ENCODE peak calls at places on chromosomes 13 and 19, in six cellular contexts. S is astrocyte, U is ascending aorta, P is astrocyte of the spinal cord, T is esophagus squamous epithelium, X is aorta. B is an unnamed sample.

GRCh38 chr19:18603958-18604819 is 2.4 kb downstream of the CRLF1 start:
- DNase-seq in S (no peak), U (no peak), P (no peak), T (no peak), X (no peak), B (no peak)

GRCh38 chr13:109180905-109181425 is 551.6 kb downstream of the MYO16 start:
- DNase-seq in S (peak), U (no peak), P (peak), T (no peak), X (no peak), B (no peak)

GRCh38 chr19:41887711-41888382 is 4.9 kb downstream of the ARHGEF1 start:
- DNase-seq in S (peak), U (no peak), P (peak), T (no peak), X (no peak), B (no peak)

GRCh38 chr13:79663420-79663819 is 182.5 kb downstream of the NDFIP2 start:
- DNase-seq in S (no peak), U (no peak), P (no peak), T (no peak), X (no peak), B (no peak)

GRCh38 chr13:39685652-39686051 is 30.2 kb downstream of the COG6 start:
- DNase-seq in S (no peak), U (no peak), P (no peak), T (no peak), X (no peak), B (no peak)

GRCh38 chr19:510606-511100 is 3.4 kb downstream of the TPGS1 start:
- DNase-seq in S (peak), U (no peak), P (peak), T (peak), X (peak), B (no peak)

GRCh38 chr13:41403983-41404382 is 53.4 kb upstream of the RGCC start:
- DNase-seq in S (no peak), U (no peak), P (no peak), T (no peak), X (no peak), B (no peak)

GRCh38 chr13:30107536-30108136 is 199.7 kb downstream of the KATNAL1 start:
- DNase-seq in S (no peak), U (no peak), P (no peak), T (no peak), X (peak), B (no peak)

GRCh38 chr13:61146158-61146557 is 269.5 kb downstream of the PCDH20 start:
- DNase-seq in S (no peak), U (no peak), P (no peak), T (no peak), X (no peak), B (no peak)

GRCh38 chr19:50444059-50444458 is 11.4 kb downstream of the MYBPC2 start:
- DNase-seq in S (no peak), U (no peak), P (no peak), T (no peak), X (no peak), B (no peak)

GRCh38 chr19:3586124-3586626 is 897 bp downstream of the GIPC3 start:
- DNase-seq in S (no peak), U (no peak), P (no peak), T (no peak), X (no peak), B (no peak)

GRCh38 chr13:72399351-72399750 is 328.1 kb downstream of the MZT1 start:
- DNase-seq in S (no peak), U (no peak), P (no peak), T (no peak), X (no peak), B (no peak)

GRCh38 chr19:56170261-56170660 is 5.5 kb upstream of the GALP start:
- DNase-seq in S (peak), U (no peak), P (peak), T (no peak), X (no peak), B (no peak)

GRCh38 chr19:29086182-29086581 is 126.8 kb downstream of the UQCRFS1 start:
- DNase-seq in S (no peak), U (no peak), P (no peak), T (no peak), X (no peak), B (no peak)

GRCh38 chr13:48578516-48579166 is 45.8 kb upstream of the RCBTB2 start:
- DNase-seq in S (no peak), U (no peak), P (no peak), T (no peak), X (no peak), B (no peak)
- H3K4me3 ChIP-seq in S (no peak), U (no peak), P (no peak), T (no peak), X (no peak), B (no peak)

DNA sequence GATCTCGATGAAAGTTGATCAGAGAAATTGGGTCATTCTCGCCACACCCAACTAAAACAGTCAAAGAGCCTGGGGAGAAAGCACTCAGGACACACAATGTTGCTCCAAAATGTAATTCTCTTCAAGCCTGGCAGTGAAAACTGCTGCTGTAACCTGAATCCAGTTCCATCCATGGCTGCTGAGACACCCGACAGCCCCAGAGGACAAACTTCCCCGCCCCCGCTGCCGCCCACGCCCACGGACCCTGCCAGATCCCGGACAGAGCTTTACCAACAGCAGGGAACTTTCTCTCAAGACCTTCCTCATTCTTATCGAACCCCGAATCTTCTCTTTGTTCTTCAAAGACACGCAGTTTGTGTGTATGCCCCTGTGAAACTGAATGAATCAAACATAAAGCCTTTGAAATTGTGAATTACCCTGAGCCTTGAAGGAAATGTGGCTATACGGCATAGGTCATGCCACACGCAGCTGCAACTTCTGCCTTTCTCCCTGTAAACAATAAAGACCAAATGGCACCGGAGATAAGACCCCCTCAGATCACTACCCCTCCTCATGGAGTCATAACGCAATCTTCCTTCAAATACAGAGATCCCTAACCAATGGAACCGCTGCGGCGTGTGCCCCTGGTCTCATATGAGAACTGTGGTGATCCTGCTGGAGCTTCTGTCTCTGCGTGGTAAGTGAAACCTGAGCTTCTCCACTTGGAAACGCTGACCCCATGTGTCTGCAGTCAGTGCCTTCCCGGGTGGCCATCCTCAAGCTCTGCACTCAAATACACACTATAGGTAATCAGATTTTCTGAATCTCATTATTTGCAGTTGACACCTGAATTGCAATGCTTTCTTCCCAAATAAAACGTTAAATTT is 4.8 kb upstream of the LAMP1 start:
- DNase-seq in S (no peak), U (no peak), P (peak), T (no peak), X (peak), B (peak)
- H3K4me3 ChIP-seq in S (peak), U (peak), P (peak), T (peak), X (no peak), B (peak)

DNA sequence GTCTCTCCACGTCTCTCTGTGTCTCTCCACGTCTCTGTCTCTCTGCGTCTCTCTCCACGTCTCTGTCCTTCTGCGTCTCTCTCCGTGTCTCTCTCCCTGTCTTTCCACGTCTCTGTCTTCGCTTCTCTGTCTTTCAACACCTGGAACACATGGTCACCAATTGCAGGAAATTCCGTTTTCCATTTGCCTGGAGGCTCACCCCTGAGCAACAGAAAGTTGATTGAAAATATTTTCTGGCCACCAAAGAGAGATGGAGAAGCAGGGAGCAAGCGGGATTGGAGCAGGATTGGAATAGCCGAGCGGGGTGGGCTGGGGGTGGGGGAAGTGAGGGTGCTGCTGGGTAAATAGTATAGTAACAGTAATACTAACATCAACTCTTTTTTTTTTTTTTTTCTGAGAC is 1.7 kb downstream of the KANK2 start:
- DNase-seq in S (no peak), U (no peak), P (no peak), T (no peak), X (no peak), B (no peak)
- H3K4me3 ChIP-seq in S (peak), U (peak), P (peak), T (peak), X (peak), B (peak)

GRCh38 chr13:112901951-112902651 is 66.9 kb upstream of the MCF2L start:
- DNase-seq in S (no peak), U (no peak), P (no peak), T (no peak), X (no peak), B (no peak)
- H3K4me3 ChIP-seq in S (no peak), U (no peak), P (no peak), T (no peak), X (no peak), B (no peak)

GRCh38 chr13:111204438-111205177 is 89.5 kb downstream of the ARHGEF7 start:
- DNase-seq in S (peak), U (no peak), P (peak), T (no peak), X (peak), B (no peak)

GRCh38 chr13:111206148-111206547 is 91.0 kb downstream of the ARHGEF7 start:
- DNase-seq in S (no peak), U (no peak), P (no peak), T (no peak), X (no peak), B (no peak)

GRCh38 chr13:111202149-111202548 is 87.0 kb downstream of the ARHGEF7 start:
- DNase-seq in S (no peak), U (no peak), P (no peak), T (no peak), X (no peak), B (no peak)

GRCh38 chr13:111202745-111203144 is 87.6 kb downstream of the ARHGEF7 start:
- DNase-seq in S (peak), U (no peak), P (peak), T (no peak), X (no peak), B (no peak)

DNA sequence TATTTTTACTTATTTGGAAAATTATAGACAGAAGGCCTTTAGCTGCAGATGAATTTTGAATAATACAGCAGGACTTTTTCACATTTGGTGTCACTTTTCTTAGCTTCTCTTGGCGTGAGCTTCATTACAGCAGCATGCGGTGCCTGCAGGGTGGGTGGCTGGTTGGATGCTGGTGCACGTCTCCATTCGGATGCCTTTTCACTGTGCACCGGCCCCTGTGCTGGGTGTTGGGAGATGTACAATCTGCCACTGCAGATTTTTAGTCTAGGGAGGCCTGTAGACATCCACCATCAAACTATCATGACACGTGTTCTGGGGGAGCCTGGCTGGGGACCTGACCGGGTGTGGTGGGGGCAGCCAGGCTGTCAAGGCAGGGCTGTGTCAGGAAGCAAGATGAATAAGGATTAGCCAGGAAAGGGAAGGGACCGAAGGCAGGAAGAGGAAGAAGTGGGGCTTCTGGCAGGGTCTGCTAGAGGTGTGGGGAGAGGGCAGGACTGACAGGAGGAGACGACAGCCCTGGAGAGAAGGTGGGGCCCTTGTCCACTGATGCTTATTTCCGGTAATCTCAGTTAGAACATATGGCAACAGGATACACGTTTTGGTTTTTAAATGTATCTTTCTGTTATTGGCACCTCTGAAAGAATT is 88.8 kb downstream of the ARHGEF7 start:
- DNase-seq in S (no peak), U (no peak), P (no peak), T (no peak), X (no peak), B (no peak)
- H3K4me3 ChIP-seq in S (peak), U (peak), P (peak), T (peak), X (no peak), B (no peak)